ENCODE peak calls at places on chromosomes 1 and 21, in seven cellular contexts. R is frontal cortex, H is HS-5, W is DMS53, I is posterior cingulate gyrus, C is fibroblast of the aortic adventitia, A is esophagus squamous epithelium. P is an unnamed sample.

GRCh38 chr1:1355376-1355775 is 3.0 kb downstream of the MXRA8 start:
- DNase-seq in R (no peak), H (no peak), W (peak), I (no peak), C (no peak), A (no peak), P (no peak)

GRCh38 chr21:42520628-42521253 is 7.1 kb downstream of the SLC37A1 start:
- DNase-seq in R (no peak), H (no peak), W (no peak), I (no peak), C (no peak), A (no peak), P (no peak)

GRCh38 chr21:38351961-38352521 is 95.2 kb downstream of the KCNJ15 start:
- DNase-seq in R (no peak), H (peak), W (no peak), I (no peak), C (peak), A (no peak), P (no peak)

GRCh38 chr1:28087614-28088167 is 719 bp downstream of the EYA3 start:
- DNase-seq in R (no peak), H (no peak), W (peak), I (no peak), C (no peak), A (no peak), P (peak)

GRCh38 chr1:43822040-43822439 is 111.6 kb upstream of the ARTN start:
- DNase-seq in R (no peak), H (peak), W (no peak), I (no peak), C (peak), A (no peak), P (no peak)

GRCh38 chr1:59900640-59901039 is 25.9 kb downstream of the CYP2J2 start:
- DNase-seq in R (no peak), H (no peak), W (no peak), I (no peak), C (no peak), A (no peak), P (no peak)

GRCh38 chr21:36806103-36806502 is 107.2 kb downstream of the SIM2 start:
- DNase-seq in R (no peak), H (no peak), W (no peak), I (no peak), C (no peak), A (no peak), P (no peak)

GRCh38 chr1:222167111-222167510 is 380.8 kb downstream of the HHIPL2 start:
- DNase-seq in R (no peak), H (peak), W (peak), I (no peak), C (peak), A (no peak), P (no peak)

GRCh38 chr1:44500181-44501021 is 95.3 kb downstream of the RNF220 start:
- DNase-seq in R (peak), H (no peak), W (peak), I (no peak), C (no peak), A (no peak), P (peak)

GRCh38 chr1:59057211-59057694 is 239.6 kb upstream of the FGGY start:
- DNase-seq in R (peak), H (peak), W (peak), I (no peak), C (peak), A (no peak), P (peak)

GRCh38 chr1:115210302-115210711 is 121.0 kb upstream of the TSPAN2 start:
- DNase-seq in R (no peak), H (peak), W (no peak), I (no peak), C (no peak), A (no peak), P (no peak)

GRCh38 chr1:180563013-180563827 is 4.5 kb downstream of the OVAAL start:
- DNase-seq in R (no peak), H (no peak), W (peak), I (no peak), C (peak), A (no peak), P (peak)

GRCh38 chr1:152347116-152347728 is 12.6 kb downstream of the FLG2 start:
- DNase-seq in R (no peak), H (peak), W (peak), I (no peak), C (peak), A (no peak), P (peak)

GRCh38 chr21:42358937-42359336 is 7.4 kb downstream of the TFF1 start:
- DNase-seq in R (no peak), H (no peak), W (no peak), I (no peak), C (no peak), A (no peak), P (no peak)

GRCh38 chr1:225360119-225360518 is 67.7 kb downstream of the LBR start:
- DNase-seq in R (no peak), H (no peak), W (no peak), I (no peak), C (no peak), A (no peak), P (no peak)

GRCh38 chr1:17433261-17433660 is 6.2 kb downstream of the RCC2 start:
- DNase-seq in R (no peak), H (no peak), W (no peak), I (no peak), C (no peak), A (no peak), P (no peak)

GRCh38 chr1:55402676-55403464 is 187.7 kb upstream of the USP24 start:
- DNase-seq in R (no peak), H (no peak), W (no peak), I (no peak), C (peak), A (no peak), P (no peak)

GRCh38 chr1:230103341-230104173 is 36.5 kb downstream of the GALNT2 start:
- DNase-seq in R (no peak), H (no peak), W (no peak), I (no peak), C (peak), A (no peak), P (no peak)

GRCh38 chr1:14538335-14538734 is 60.1 kb upstream of the KAZN start:
- DNase-seq in R (no peak), H (no peak), W (no peak), I (no peak), C (no peak), A (no peak), P (no peak)

GRCh38 chr1:94329986-94330385 is 88.2 kb upstream of the ABCD3 start:
- DNase-seq in R (no peak), H (no peak), W (peak), I (no peak), C (peak), A (no peak), P (peak)

GRCh38 chr1:189658381-189658780 is 819.3 kb downstream of the BRINP3 start:
- DNase-seq in R (no peak), H (no peak), W (peak), I (no peak), C (no peak), A (no peak), P (peak)

GRCh38 chr1:230261918-230262650 is 164.0 kb downstream of the PGBD5 start:
- DNase-seq in R (no peak), H (no peak), W (no peak), I (no peak), C (no peak), A (no peak), P (no peak)

GRCh38 chr1:112673589-112674439 is 645 bp upstream of the MOV10 start:
- DNase-seq in R (no peak), H (peak), W (peak), I (no peak), C (peak), A (no peak), P (peak)

GRCh38 chr1:14441302-14441741 is 157.2 kb upstream of the KAZN start:
- DNase-seq in R (no peak), H (peak), W (no peak), I (no peak), C (peak), A (no peak), P (no peak)

GRCh38 chr1:46451948-46452930 is 37.4 kb upstream of the DMBX1 start:
- DNase-seq in R (no peak), H (no peak), W (no peak), I (no peak), C (no peak), A (no peak), P (no peak)

GRCh38 chr1:212147581-212148033 is 112.1 kb downstream of the DTL start:
- DNase-seq in R (no peak), H (no peak), W (peak), I (no peak), C (no peak), A (no peak), P (no peak)

GRCh38 chr1:15178571-15179484 is 25.3 kb downstream of the TMEM51 start:
- DNase-seq in R (no peak), H (peak), W (peak), I (no peak), C (peak), A (no peak), P (no peak)

GRCh38 chr1:221032616-221033342 is 153.5 kb downstream of the HLX start:
- DNase-seq in R (no peak), H (no peak), W (no peak), I (no peak), C (peak), A (no peak), P (no peak)

GRCh38 chr1:244302889-244303609 is 148.7 kb downstream of the ADSS2 start:
- DNase-seq in R (no peak), H (peak), W (peak), I (no peak), C (peak), A (no peak), P (no peak)

GRCh38 chr1:17831619-17832018 is 76.5 kb downstream of the ACTL8 start:
- DNase-seq in R (no peak), H (no peak), W (peak), I (no peak), C (peak), A (no peak), P (peak)